ENCODE peak calls at places on chromosomes 6 and 20, in six cellular contexts. E is K562, I is HepG2, N is H1, A is GM12891, J is GM12878. P is an unnamed sample.
A peak's percentile ranks its signal among the peaks of the same experiment; 100 is the strongest.

GRCh38 chr20:34997171-34997570 is 41.5 kb downstream of the MYH7B start:
- DNase-seq in E (no peak), I (no peak), N (no peak), A (no peak), J (no peak), P (no peak)

GRCh38 chr6:131765081-131765852 is 42.6 kb upstream of the ENPP1 start:
- DNase-seq in E (no peak), I (peak; percentile 83), N (no peak), A (no peak), J (no peak), P (no peak)

GRCh38 chr6:150587637-150588036 is 12.0 kb upstream of the PLEKHG1 start:
- DNase-seq in E (no peak), I (no peak), N (no peak), A (no peak), J (no peak), P (no peak)

GRCh38 chr6:52286798-52287432 is 2.4 kb upstream of the MCM3 start:
- DNase-seq in E (peak; percentile 45), I (peak; percentile 89), N (no peak), A (no peak), J (no peak), P (no peak)

GRCh38 chr6:43698584-43699349 is 11.2 kb upstream of the MRPS18A start:
- DNase-seq in E (no peak), I (no peak), N (no peak), A (no peak), J (no peak), P (no peak)

GRCh38 chr20:9035129-9035528 is 33.8 kb upstream of the PLCB4 start:
- DNase-seq in E (no peak), I (no peak), N (no peak), A (no peak), J (no peak), P (no peak)

GRCh38 chr6:156899071-156899470 is 121.9 kb downstream of the ARID1B start:
- DNase-seq in E (no peak), I (peak; percentile 24), N (no peak), A (no peak), J (no peak), P (no peak)

GRCh38 chr6:167997642-167998041 is at the start of gene KIF25:
- DNase-seq in E (no peak), I (no peak), N (no peak), A (no peak), J (no peak), P (no peak)

GRCh38 chr6:26408828-26409730 is 7.0 kb downstream of the BTN3A1 start:
- DNase-seq in E (no peak), I (no peak), N (no peak), A (no peak), J (no peak), P (no peak)

GRCh38 chr6:137297887-137298286 is 78.7 kb upstream of the IFNGR1 start:
- DNase-seq in E (no peak), I (no peak), N (peak; percentile 82), A (no peak), J (no peak), P (no peak)

GRCh38 chr6:88840806-88841539 is 122.4 kb downstream of the RNGTT start:
- DNase-seq in E (no peak), I (peak; percentile 85), N (no peak), A (no peak), J (no peak), P (no peak)

GRCh38 chr20:57654363-57654997 is 34.3 kb upstream of the ZBP1 start:
- DNase-seq in E (peak; percentile 86), I (peak; percentile 42), N (peak; percentile 53), A (peak; percentile 92), J (no peak), P (peak; percentile 91)

GRCh38 chr6:293185-294174 is 1.2 kb downstream of the DUSP22 start:
- DNase-seq in E (no peak), I (no peak), N (no peak), A (no peak), J (no peak), P (no peak)

GRCh38 chr6:24910331-24910849 is 25.4 kb downstream of the RIPOR2 start:
- DNase-seq in E (no peak), I (no peak), N (no peak), A (peak; percentile 32), J (no peak), P (peak; percentile 19)

GRCh38 chr20:33871362-33871761 is 60.2 kb downstream of the CHMP4B start:
- DNase-seq in E (no peak), I (no peak), N (no peak), A (no peak), J (no peak), P (no peak)

GRCh38 chr6:159469449-159469848 is 223.6 kb downstream of the SOD2 start:
- DNase-seq in E (no peak), I (no peak), N (no peak), A (no peak), J (no peak), P (no peak)

GRCh38 chr20:2349801-2350200 is 30.9 kb upstream of the TGM6 start:
- DNase-seq in E (no peak), I (peak; percentile 39), N (no peak), A (no peak), J (no peak), P (no peak)

GRCh38 chr6:30061766-30062458 is 847 bp downstream of the POLR1H start:
- DNase-seq in E (no peak), I (no peak), N (no peak), A (no peak), J (no peak), P (no peak)

GRCh38 chr20:11467436-11467835 is 450.3 kb upstream of the BTBD3 start:
- DNase-seq in E (no peak), I (no peak), N (no peak), A (no peak), J (no peak), P (no peak)

GRCh38 chr6:40907198-40907701 is 131.8 kb downstream of the UNC5CL start:
- DNase-seq in E (no peak), I (peak; percentile 19), N (no peak), A (no peak), J (no peak), P (no peak)

GRCh38 chr20:56875052-56875663 is 246.1 kb downstream of the TFAP2C start:
- DNase-seq in E (no peak), I (no peak), N (no peak), A (no peak), J (no peak), P (no peak)

DNA sequence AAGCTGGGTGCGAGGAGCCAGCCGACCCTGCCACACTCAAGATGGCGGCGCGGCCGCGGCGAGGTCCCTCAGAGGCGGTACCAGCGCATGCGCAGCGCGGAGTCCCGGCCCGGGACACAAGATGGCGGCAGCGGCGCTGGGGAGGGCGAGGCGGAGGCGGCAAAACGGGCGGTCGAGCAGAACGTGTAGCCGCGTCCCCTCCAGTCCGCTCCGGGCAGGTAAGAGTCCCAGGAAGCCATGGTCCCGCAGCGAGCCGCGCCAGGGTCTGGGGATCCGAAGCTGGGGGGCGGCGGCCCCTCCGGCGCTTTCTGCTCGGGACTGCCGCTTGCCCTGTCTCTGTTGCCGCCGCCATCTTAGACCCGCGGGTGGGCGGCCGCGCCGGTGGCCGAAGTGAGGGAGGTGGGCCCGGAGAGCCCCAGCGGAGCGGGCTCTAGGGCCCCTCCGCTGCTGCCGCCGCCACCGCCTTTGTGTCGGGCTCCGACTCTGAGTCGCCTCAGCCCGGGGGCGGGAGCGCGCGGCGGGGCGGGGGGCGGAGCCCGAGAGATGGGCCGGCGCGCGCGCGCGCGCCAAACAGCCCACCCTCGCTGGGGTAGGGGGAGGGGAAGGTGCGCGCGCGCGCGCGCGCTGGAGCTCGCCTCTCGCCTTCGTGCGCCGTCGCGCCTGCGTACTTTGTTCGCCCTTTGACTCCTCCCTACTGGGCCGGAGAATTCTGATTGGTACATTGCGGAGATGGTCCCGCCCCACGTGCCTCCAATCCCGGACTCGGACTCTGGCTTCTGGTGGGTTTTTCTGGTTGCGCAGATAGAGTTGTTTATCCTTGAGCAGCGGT is at the start of gene PCIF1:
- DNase-seq in E (peak; percentile 97), I (peak; percentile 98), N (peak; percentile 91), A (peak; percentile 97), J (peak; percentile 93), P (peak; percentile 98)
- TF ChIP-seq POLR2A in E (peak; percentile 99), I (peak; percentile 98), N (peak; percentile 95), A (peak; percentile 90), J (peak; percentile 98), P (peak; percentile 92)

DNA sequence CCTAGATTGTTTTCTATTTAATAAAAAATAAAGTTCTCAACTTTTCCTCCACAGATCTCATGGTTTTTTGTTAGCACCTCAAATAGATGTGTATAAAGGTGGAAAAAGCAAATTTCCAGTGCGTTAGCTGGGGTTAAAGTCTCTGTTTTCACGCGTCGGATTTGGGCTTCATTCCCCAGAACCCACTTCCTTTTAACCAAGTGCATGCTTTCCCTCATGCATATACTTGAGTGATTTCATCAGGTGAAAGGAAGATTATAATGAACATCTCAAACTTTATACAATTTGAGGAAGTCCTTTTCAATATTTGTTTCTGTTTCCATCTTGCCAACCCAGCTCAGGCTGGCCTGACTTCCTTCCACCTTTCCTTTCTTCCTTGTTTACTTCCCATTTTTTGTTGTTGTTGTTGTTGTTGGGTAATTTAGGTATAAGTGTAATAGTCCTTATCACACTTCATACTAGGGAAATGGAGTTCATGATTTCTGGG is 43.9 kb upstream of the GGTLC1 start:
- DNase-seq in E (no peak), I (no peak), N (no peak), A (no peak), J (no peak), P (no peak)
- TF ChIP-seq TAF1 in E (no peak), I (no peak), N (no peak), A (no peak), J (no peak), P (no peak)

DNA sequence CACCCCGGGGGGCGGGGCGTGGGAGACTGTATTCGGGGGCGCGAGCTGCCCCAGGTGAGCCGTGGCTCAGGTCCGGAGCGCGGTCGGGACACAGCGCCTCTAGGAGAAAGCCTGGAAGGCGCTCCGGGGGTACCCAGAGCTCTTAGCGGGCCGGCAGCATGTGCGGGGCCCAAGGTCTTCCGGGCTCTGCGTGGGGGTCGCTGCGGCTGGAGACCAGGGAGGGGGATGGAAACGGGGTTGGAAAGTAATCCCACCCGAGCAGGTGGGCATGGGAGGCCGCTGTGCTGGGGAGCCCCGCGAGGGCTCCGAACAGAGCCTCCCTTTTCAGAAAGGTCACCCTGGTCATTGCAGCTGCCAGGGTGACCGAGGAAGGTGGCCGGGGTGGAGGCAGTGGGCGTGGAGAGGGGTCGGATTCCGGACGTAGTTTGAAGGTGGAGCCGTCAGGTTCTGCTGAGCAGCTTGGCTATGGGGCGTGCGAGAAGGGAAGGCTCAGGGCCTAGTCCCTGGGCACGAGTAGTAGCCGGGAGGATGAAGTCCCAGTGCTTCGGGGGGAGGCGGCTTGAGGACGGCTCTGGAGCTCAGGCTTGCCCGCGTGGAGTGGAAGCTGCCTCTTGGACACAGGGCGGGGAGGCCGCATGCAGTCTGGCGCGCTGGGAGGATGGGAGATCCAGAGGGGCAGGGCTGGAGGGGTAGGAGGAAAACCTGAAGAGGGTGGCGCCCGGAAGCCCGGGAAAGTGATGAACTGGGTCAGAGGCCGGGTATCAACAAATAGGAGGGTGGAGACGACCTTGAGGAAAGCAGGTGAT is at the start of gene SIRT5:
- DNase-seq in E (peak; percentile 79), I (peak; percentile 94), N (peak; percentile 70), A (peak; percentile 57), J (peak; percentile 52), P (peak; percentile 58)
- TF ChIP-seq POLR2AphosphoS5 in E (peak; percentile 66), I (peak; percentile 83), N (peak; percentile 79), A (peak; percentile 74), J (peak; percentile 48), P (peak; percentile 60)

GRCh38 chr20:62356948-62357667 is 10.0 kb downstream of the LAMA5 start:
- DNase-seq in E (peak; percentile 87), I (no peak), N (no peak), A (no peak), J (no peak), P (no peak)
- TF ChIP-seq POLR2A in E (no peak), I (no peak), N (no peak), A (no peak), J (no peak), P (no peak)